ENCODE peak calls at places on chromosomes 13 and 19, in ten cellular contexts. K, Q, P, S, B, E, D, O, C and M are unnamed samples.

GRCh38 chr13:78241278-78241919 is 322.8 kb upstream of the EDNRB start:
- DNase-seq in K (peak; percentile 7), Q (peak; percentile 2), P (peak; percentile 3), S (peak; percentile 4), B (peak; percentile 7), E (no peak), D (no peak), O (peak; percentile 16), C (peak; percentile 67), M (no peak)

GRCh38 chr13:59111711-59112110 is 1052.0 kb downstream of the DIAPH3 start:
- DNase-seq in K (no peak), Q (peak; percentile 42), P (no peak), S (no peak), B (no peak), E (no peak), D (no peak), O (no peak), C (peak; percentile 86), M (no peak)

GRCh38 chr19:29586401-29586800 is 19.7 kb upstream of the POP4 start:
- DNase-seq in K (no peak), Q (no peak), P (no peak), S (no peak), B (no peak), E (no peak), D (no peak), O (no peak), C (no peak), M (no peak)

GRCh38 chr19:2561895-2562294 is 86.0 kb downstream of the GADD45B start:
- DNase-seq in K (no peak), Q (no peak), P (no peak), S (no peak), B (peak; percentile 89), E (no peak), D (no peak), O (no peak), C (no peak), M (no peak)

GRCh38 chr19:49430678-49431329 is 5.6 kb downstream of the GFY start:
- DNase-seq in K (peak; percentile 38), Q (no peak), P (peak; percentile 60), S (no peak), B (peak; percentile 66), E (no peak), D (no peak), O (no peak), C (no peak), M (no peak)

GRCh38 chr13:109807345-109807744 is 21.0 kb upstream of the IRS2 start:
- DNase-seq in K (no peak), Q (no peak), P (no peak), S (peak; percentile 15), B (no peak), E (no peak), D (no peak), O (no peak), C (no peak), M (no peak)

GRCh38 chr19:44741841-44742352 is 6.6 kb upstream of the BCL3 start:
- DNase-seq in K (peak; percentile 80), Q (peak; percentile 98), P (peak; percentile 84), S (no peak), B (no peak), E (peak; percentile 100), D (peak; percentile 98), O (peak; percentile 97), C (peak; percentile 100), M (peak; percentile 86)

GRCh38 chr19:55441692-55442321 is 1.3 kb downstream of the SHISA7 start:
- DNase-seq in K (no peak), Q (no peak), P (peak; percentile 80), S (no peak), B (no peak), E (no peak), D (no peak), O (no peak), C (no peak), M (peak; percentile 32)

GRCh38 chr19:8320564-8321066 is 560 bp downstream of the NDUFA7 start:
- DNase-seq in K (no peak), Q (no peak), P (peak; percentile 11), S (no peak), B (no peak), E (no peak), D (no peak), O (no peak), C (peak; percentile 26), M (no peak)

GRCh38 chr19:12555456-12555930 is 4.2 kb upstream of the ZNF564 start:
- DNase-seq in K (no peak), Q (no peak), P (no peak), S (no peak), B (no peak), E (no peak), D (no peak), O (no peak), C (no peak), M (no peak)

GRCh38 chr19:35551091-35551810 is 5.8 kb downstream of the TMEM147 start:
- DNase-seq in K (no peak), Q (no peak), P (no peak), S (no peak), B (no peak), E (no peak), D (no peak), O (no peak), C (no peak), M (no peak)

GRCh38 chr19:28469544-28469943 is 743.4 kb downstream of the UQCRFS1 start:
- DNase-seq in K (no peak), Q (no peak), P (no peak), S (no peak), B (no peak), E (no peak), D (no peak), O (no peak), C (no peak), M (no peak)

GRCh38 chr19:54133957-54134590 is 3.5 kb upstream of the CNOT3 start:
- DNase-seq in K (no peak), Q (no peak), P (no peak), S (no peak), B (no peak), E (no peak), D (no peak), O (no peak), C (no peak), M (no peak)